ENCODE peak calls at places on chromosomes 3 and 15, in six cellular contexts. Q, D, U, Y, H and J are unnamed samples. For H3K27me3, the result is how much of the 10 kb centered on the place peaks cover.

GRCh38 chr3:107271787-107272387 is 105.4 kb upstream of the CCDC54 start:
- DNase-seq in Q (peak), D (no peak), U (peak), Y (peak), H (no peak), J (no peak)

GRCh38 chr15:44296625-44297524 is 8.4 kb downstream of the GOLM2 start:
- DNase-seq in Q (peak), D (no peak), U (peak), Y (no peak), H (no peak), J (no peak)

GRCh38 chr15:89385596-89386242 is 51.1 kb upstream of the POLG start:
- DNase-seq in Q (peak), D (no peak), U (peak), Y (no peak), H (no peak), J (no peak)

GRCh38 chr3:72595927-72596610 is 252.2 kb downstream of the SHQ1 start:
- DNase-seq in Q (no peak), D (no peak), U (no peak), Y (no peak), H (no peak), J (no peak)

GRCh38 chr3:126355777-126356372 is 1.3 kb downstream of the KLF15 start:
- DNase-seq in Q (peak), D (no peak), U (no peak), Y (no peak), H (peak), J (peak)

GRCh38 chr15:63833246-63833696 is 477 bp downstream of the HERC1 start:
- DNase-seq in Q (peak), D (no peak), U (peak), Y (no peak), H (peak), J (peak)

GRCh38 chr3:181009225-181009624 is 19.7 kb upstream of the DNAJC19 start:
- DNase-seq in Q (no peak), D (no peak), U (no peak), Y (no peak), H (no peak), J (no peak)

GRCh38 chr3:194548346-194549321 is 61.8 kb upstream of the ATP13A3 start:
- DNase-seq in Q (peak), D (peak), U (no peak), Y (no peak), H (no peak), J (no peak)

GRCh38 chr15:69064649-69065048 is 50.2 kb downstream of the NOX5 start:
- DNase-seq in Q (no peak), D (no peak), U (no peak), Y (no peak), H (no peak), J (no peak)

GRCh38 chr15:35595656-35596055 is 49.7 kb upstream of the DPH6 start:
- DNase-seq in Q (peak), D (no peak), U (no peak), Y (no peak), H (no peak), J (no peak)

GRCh38 chr15:37140531-37141053 is 40.2 kb upstream of the MEIS2 start:
- DNase-seq in Q (peak), D (no peak), U (no peak), Y (no peak), H (no peak), J (no peak)

DNA sequence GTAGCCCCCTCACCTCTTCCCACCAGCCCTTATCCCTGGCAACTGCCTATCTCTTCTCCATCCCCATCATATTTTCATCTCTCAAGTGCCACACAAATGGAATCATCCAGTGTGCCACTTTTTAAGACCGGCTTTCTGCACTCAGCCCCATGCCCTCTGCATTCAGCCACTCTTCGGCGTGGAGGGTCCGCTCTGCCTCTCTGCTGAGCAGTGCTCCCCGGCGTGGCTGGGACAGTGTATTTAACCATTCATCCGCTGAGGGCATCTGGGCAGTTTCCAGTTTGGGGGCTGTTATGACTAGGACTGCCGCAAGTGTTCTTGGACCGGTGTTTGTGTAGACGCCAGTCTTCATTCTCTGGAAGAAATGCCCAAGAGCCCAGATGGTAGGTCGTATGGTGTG is 21.0 kb downstream of the IQSEC1 start:
- DNase-seq in Q (no peak), D (no peak), U (no peak), Y (no peak), H (no peak), J (no peak)
- H3K27me3 ChIP-seq in Q (under half), D (under half), U (under half), Y (under half), H (under half), J (under half)

DNA sequence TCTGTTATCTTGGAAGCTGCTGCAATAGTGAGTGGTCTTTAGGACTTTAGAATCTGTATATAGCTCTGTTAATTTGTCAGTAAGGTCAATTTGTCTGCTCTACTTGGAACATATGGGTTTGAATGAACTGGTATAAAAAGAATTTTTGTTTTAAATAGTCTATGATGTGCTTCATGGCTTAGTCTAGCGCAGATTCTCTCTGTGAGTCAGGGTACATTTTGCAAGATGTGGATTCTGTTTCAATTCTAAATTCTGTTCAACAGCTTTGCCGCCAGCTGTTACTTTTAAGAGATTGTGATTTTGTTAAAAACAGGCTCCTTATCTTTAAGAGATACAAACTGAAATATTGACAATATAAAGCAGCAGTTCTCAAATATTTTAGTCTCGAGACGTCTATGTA is 135.8 kb upstream of the AGBL1 start:
- DNase-seq in Q (no peak), D (no peak), U (no peak), Y (no peak), H (no peak), J (no peak)
- H3K4me3 ChIP-seq in Q (no peak), D (no peak), U (no peak), Y (no peak), H (no peak), J (no peak)

DNA sequence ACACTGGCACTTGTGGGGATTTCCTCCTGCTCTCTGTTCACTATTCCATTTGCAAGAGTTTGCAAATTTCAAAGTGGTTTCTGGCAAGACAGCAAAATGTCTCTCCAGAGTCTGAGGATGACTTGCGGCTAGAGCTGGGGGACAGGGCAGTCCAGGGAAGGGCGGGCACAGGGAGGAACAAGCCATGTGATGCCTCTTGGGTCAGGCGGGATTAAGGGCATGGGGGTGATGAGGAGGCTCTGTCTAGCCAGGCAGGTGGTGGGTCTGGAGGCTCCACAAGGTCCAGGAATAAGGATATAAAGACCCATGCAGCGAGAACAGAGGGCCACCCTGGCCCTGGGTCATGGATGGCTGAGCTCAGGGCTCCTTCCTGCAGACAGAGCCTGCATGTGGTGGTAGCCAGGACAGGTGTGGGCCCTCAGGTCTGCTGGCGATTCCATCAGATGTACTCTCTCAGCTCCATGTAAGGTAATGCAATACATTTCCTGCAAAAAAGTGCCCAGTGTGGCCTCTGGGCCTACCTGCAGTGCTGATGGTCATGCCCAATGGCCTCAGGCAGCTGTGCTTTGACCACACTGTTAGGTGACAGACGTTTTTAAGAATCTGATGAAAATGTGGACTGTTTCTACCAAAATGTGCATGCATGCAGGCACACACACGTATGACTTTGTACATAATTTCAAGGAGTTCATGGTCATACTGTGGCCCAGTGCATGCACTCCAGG is 152.7 kb downstream of the RAB11A start:
- DNase-seq in Q (no peak), D (no peak), U (no peak), Y (no peak), H (no peak), J (no peak)
- H3K27ac ChIP-seq in Q (no peak), D (no peak), U (no peak), Y (no peak), H (no peak), J (no peak)

GRCh38 chr3:13851997-13852637 is 27.8 kb downstream of the WNT7A start:
- DNase-seq in Q (no peak), D (no peak), U (peak), Y (no peak), H (no peak), J (no peak)
- H3K27me3 ChIP-seq in Q (under half), D (under half), U (under half), Y (under half), H (half or more), J (under half)